ENCODE peak calls at places on chromosomes 16 and 17, in five cellular contexts. One of them, this sample, is unnamed.

GRCh38 chr16:87461466-87461975 is 31.3 kb downstream of the ZCCHC14 start:
- DNase-seq in CD8-positive, alpha-beta memory T cell: no peak
- DNase-seq in nucleus accumbens: no peak
- DNase-seq in GM18507: peak
- DNase-seq in activated CD4-positive, alpha-beta memory T cell treated with anti-CD3 and anti-CD28 coated beads, Interleukin-2, amount 10 ng/mL, durations not matched to agents 7 days and 5 days: peak
- DNase-seq in this sample: no peak

GRCh38 chr16:88489163-88489721 is 36.2 kb downstream of the ZFPM1 start:
- DNase-seq in CD8-positive, alpha-beta memory T cell: no peak
- DNase-seq in nucleus accumbens: no peak
- DNase-seq in GM18507: no peak
- DNase-seq in activated CD4-positive, alpha-beta memory T cell treated with anti-CD3 and anti-CD28 coated beads, Interleukin-2, amount 10 ng/mL, durations not matched to agents 7 days and 5 days: no peak
- DNase-seq in this sample: no peak

GRCh38 chr16:72947379-72948237 is 100.3 kb downstream of the ZFHX3 start:
- DNase-seq in CD8-positive, alpha-beta memory T cell: no peak
- DNase-seq in nucleus accumbens: no peak
- DNase-seq in GM18507: no peak
- DNase-seq in activated CD4-positive, alpha-beta memory T cell treated with anti-CD3 and anti-CD28 coated beads, Interleukin-2, amount 10 ng/mL, durations not matched to agents 7 days and 5 days: no peak
- DNase-seq in this sample: no peak

GRCh38 chr17:58308985-58309917 is 19.3 kb downstream of the TSPOAP1 start:
- DNase-seq in CD8-positive, alpha-beta memory T cell: no peak
- DNase-seq in nucleus accumbens: no peak
- DNase-seq in GM18507: no peak
- DNase-seq in activated CD4-positive, alpha-beta memory T cell treated with anti-CD3 and anti-CD28 coated beads, Interleukin-2, amount 10 ng/mL, durations not matched to agents 7 days and 5 days: no peak
- DNase-seq in this sample: no peak

GRCh38 chr17:49523706-49524472 is 28.8 kb downstream of the NGFR start:
- DNase-seq in CD8-positive, alpha-beta memory T cell: peak
- DNase-seq in nucleus accumbens: no peak
- DNase-seq in GM18507: no peak
- DNase-seq in activated CD4-positive, alpha-beta memory T cell treated with anti-CD3 and anti-CD28 coated beads, Interleukin-2, amount 10 ng/mL, durations not matched to agents 7 days and 5 days: peak
- DNase-seq in this sample: no peak

GRCh38 chr16:70018254-70018653 is 67.1 kb downstream of the CLEC18A start:
- DNase-seq in CD8-positive, alpha-beta memory T cell: peak
- DNase-seq in nucleus accumbens: no peak
- DNase-seq in GM18507: no peak
- DNase-seq in activated CD4-positive, alpha-beta memory T cell treated with anti-CD3 and anti-CD28 coated beads, Interleukin-2, amount 10 ng/mL, durations not matched to agents 7 days and 5 days: peak
- DNase-seq in this sample: no peak

GRCh38 chr16:75555213-75555706 is 792 bp downstream of the TMEM231 start:
- DNase-seq in CD8-positive, alpha-beta memory T cell: no peak
- DNase-seq in nucleus accumbens: peak
- DNase-seq in GM18507: no peak
- DNase-seq in activated CD4-positive, alpha-beta memory T cell treated with anti-CD3 and anti-CD28 coated beads, Interleukin-2, amount 10 ng/mL, durations not matched to agents 7 days and 5 days: peak
- DNase-seq in this sample: peak

GRCh38 chr17:75561927-75562603 is 25.5 kb upstream of the MYO15B start:
- DNase-seq in CD8-positive, alpha-beta memory T cell: no peak
- DNase-seq in nucleus accumbens: no peak
- DNase-seq in GM18507: no peak
- DNase-seq in activated CD4-positive, alpha-beta memory T cell treated with anti-CD3 and anti-CD28 coated beads, Interleukin-2, amount 10 ng/mL, durations not matched to agents 7 days and 5 days: no peak
- DNase-seq in this sample: no peak

GRCh38 chr16:58152246-58152868 is 23.2 kb upstream of the CFAP20 start:
- DNase-seq in CD8-positive, alpha-beta memory T cell: no peak
- DNase-seq in nucleus accumbens: no peak
- DNase-seq in GM18507: no peak
- DNase-seq in activated CD4-positive, alpha-beta memory T cell treated with anti-CD3 and anti-CD28 coated beads, Interleukin-2, amount 10 ng/mL, durations not matched to agents 7 days and 5 days: no peak
- DNase-seq in this sample: no peak

GRCh38 chr16:10862432-10862831 is 14.6 kb upstream of the CIITA start:
- DNase-seq in CD8-positive, alpha-beta memory T cell: no peak
- DNase-seq in nucleus accumbens: no peak
- DNase-seq in GM18507: no peak
- DNase-seq in activated CD4-positive, alpha-beta memory T cell treated with anti-CD3 and anti-CD28 coated beads, Interleukin-2, amount 10 ng/mL, durations not matched to agents 7 days and 5 days: no peak
- DNase-seq in this sample: peak

GRCh38 chr16:55248494-55248893 is 75.5 kb upstream of the IRX6 start:
- DNase-seq in CD8-positive, alpha-beta memory T cell: no peak
- DNase-seq in nucleus accumbens: no peak
- DNase-seq in GM18507: no peak
- DNase-seq in activated CD4-positive, alpha-beta memory T cell treated with anti-CD3 and anti-CD28 coated beads, Interleukin-2, amount 10 ng/mL, durations not matched to agents 7 days and 5 days: no peak
- DNase-seq in this sample: no peak

GRCh38 chr17:72794152-72794551 is 298.3 kb downstream of the SLC39A11 start:
- DNase-seq in CD8-positive, alpha-beta memory T cell: no peak
- DNase-seq in nucleus accumbens: no peak
- DNase-seq in GM18507: no peak
- DNase-seq in activated CD4-positive, alpha-beta memory T cell treated with anti-CD3 and anti-CD28 coated beads, Interleukin-2, amount 10 ng/mL, durations not matched to agents 7 days and 5 days: no peak
- DNase-seq in this sample: no peak

GRCh38 chr17:69141802-69142472 is at the start of gene ABCA6:
- DNase-seq in CD8-positive, alpha-beta memory T cell: no peak
- DNase-seq in nucleus accumbens: no peak
- DNase-seq in GM18507: no peak
- DNase-seq in activated CD4-positive, alpha-beta memory T cell treated with anti-CD3 and anti-CD28 coated beads, Interleukin-2, amount 10 ng/mL, durations not matched to agents 7 days and 5 days: no peak
- DNase-seq in this sample: no peak

GRCh38 chr17:29091591-29092291 is 48.8 kb downstream of the PIPOX start:
- DNase-seq in CD8-positive, alpha-beta memory T cell: no peak
- DNase-seq in nucleus accumbens: no peak
- DNase-seq in GM18507: no peak
- DNase-seq in activated CD4-positive, alpha-beta memory T cell treated with anti-CD3 and anti-CD28 coated beads, Interleukin-2, amount 10 ng/mL, durations not matched to agents 7 days and 5 days: no peak
- DNase-seq in this sample: no peak

GRCh38 chr16:85952197-85952596 is 53.2 kb downstream of the IRF8 start:
- DNase-seq in CD8-positive, alpha-beta memory T cell: no peak
- DNase-seq in nucleus accumbens: no peak
- DNase-seq in GM18507: no peak
- DNase-seq in activated CD4-positive, alpha-beta memory T cell treated with anti-CD3 and anti-CD28 coated beads, Interleukin-2, amount 10 ng/mL, durations not matched to agents 7 days and 5 days: no peak
- DNase-seq in this sample: no peak

GRCh38 chr16:12471383-12471782 is 332.3 kb downstream of the CPPED1 start:
- DNase-seq in CD8-positive, alpha-beta memory T cell: no peak
- DNase-seq in nucleus accumbens: no peak
- DNase-seq in GM18507: no peak
- DNase-seq in activated CD4-positive, alpha-beta memory T cell treated with anti-CD3 and anti-CD28 coated beads, Interleukin-2, amount 10 ng/mL, durations not matched to agents 7 days and 5 days: no peak
- DNase-seq in this sample: no peak

GRCh38 chr17:70355185-70355584 is 185.9 kb downstream of the KCNJ2 start:
- DNase-seq in CD8-positive, alpha-beta memory T cell: no peak
- DNase-seq in nucleus accumbens: no peak
- DNase-seq in GM18507: no peak
- DNase-seq in activated CD4-positive, alpha-beta memory T cell treated with anti-CD3 and anti-CD28 coated beads, Interleukin-2, amount 10 ng/mL, durations not matched to agents 7 days and 5 days: no peak
- DNase-seq in this sample: no peak

GRCh38 chr17:81664051-81664470 is 2.3 kb downstream of the OXLD1 start:
- DNase-seq in CD8-positive, alpha-beta memory T cell: no peak
- DNase-seq in nucleus accumbens: no peak
- DNase-seq in GM18507: no peak
- DNase-seq in activated CD4-positive, alpha-beta memory T cell treated with anti-CD3 and anti-CD28 coated beads, Interleukin-2, amount 10 ng/mL, durations not matched to agents 7 days and 5 days: no peak
- DNase-seq in this sample: no peak

GRCh38 chr16:76201385-76201784 is 75.8 kb upstream of the CNTNAP4 start:
- DNase-seq in CD8-positive, alpha-beta memory T cell: no peak
- DNase-seq in nucleus accumbens: no peak
- DNase-seq in GM18507: no peak
- DNase-seq in activated CD4-positive, alpha-beta memory T cell treated with anti-CD3 and anti-CD28 coated beads, Interleukin-2, amount 10 ng/mL, durations not matched to agents 7 days and 5 days: no peak
- DNase-seq in this sample: no peak

GRCh38 chr17:44222112-44222869 is 2.8 kb upstream of the UBTF start:
- DNase-seq in CD8-positive, alpha-beta memory T cell: peak
- DNase-seq in nucleus accumbens: peak
- DNase-seq in GM18507: no peak
- DNase-seq in activated CD4-positive, alpha-beta memory T cell treated with anti-CD3 and anti-CD28 coated beads, Interleukin-2, amount 10 ng/mL, durations not matched to agents 7 days and 5 days: peak
- DNase-seq in this sample: no peak

GRCh38 chr16:71540-72341 is 690 bp downstream of the RHBDF1 start:
- DNase-seq in CD8-positive, alpha-beta memory T cell: no peak
- DNase-seq in nucleus accumbens: no peak
- DNase-seq in GM18507: no peak
- DNase-seq in activated CD4-positive, alpha-beta memory T cell treated with anti-CD3 and anti-CD28 coated beads, Interleukin-2, amount 10 ng/mL, durations not matched to agents 7 days and 5 days: no peak
- DNase-seq in this sample: no peak

GRCh38 chr17:37124074-37124824 is 175.5 kb downstream of the AATF start:
- DNase-seq in CD8-positive, alpha-beta memory T cell: no peak
- DNase-seq in nucleus accumbens: no peak
- DNase-seq in GM18507: no peak
- DNase-seq in activated CD4-positive, alpha-beta memory T cell treated with anti-CD3 and anti-CD28 coated beads, Interleukin-2, amount 10 ng/mL, durations not matched to agents 7 days and 5 days: no peak
- DNase-seq in this sample: no peak

GRCh38 chr16:3513892-3514600 is 13.2 kb downstream of the CLUAP1 start:
- DNase-seq in CD8-positive, alpha-beta memory T cell: no peak
- DNase-seq in nucleus accumbens: no peak
- DNase-seq in GM18507: no peak
- DNase-seq in activated CD4-positive, alpha-beta memory T cell treated with anti-CD3 and anti-CD28 coated beads, Interleukin-2, amount 10 ng/mL, durations not matched to agents 7 days and 5 days: no peak
- DNase-seq in this sample: no peak

GRCh38 chr17:21001813-21002221 is 41.0 kb downstream of the USP22 start:
- DNase-seq in CD8-positive, alpha-beta memory T cell: no peak
- DNase-seq in nucleus accumbens: no peak
- DNase-seq in GM18507: no peak
- DNase-seq in activated CD4-positive, alpha-beta memory T cell treated with anti-CD3 and anti-CD28 coated beads, Interleukin-2, amount 10 ng/mL, durations not matched to agents 7 days and 5 days: no peak
- DNase-seq in this sample: no peak